ENCODE peak calls at places on chromosome 9, in ten cellular contexts. B, M, U, J, H, A, V, E, F and C are unnamed samples.

GRCh38 chr9:117268847-117269452 is 145.9 kb downstream of the ASTN2 start:
- DNase-seq in V (no peak), U (no peak), M (no peak), B (no peak), A (no peak), H (no peak), F (no peak), E (no peak), J (no peak), C (no peak)

GRCh38 chr9:133203506-133204075 is 5.5 kb downstream of the OBP2B start:
- DNase-seq in F (no peak), V (no peak), U (no peak), M (peak; percentile 28), E (no peak), B (no peak), J (no peak), A (no peak), H (no peak), C (no peak)

GRCh38 chr9:98558575-98558974 is 150.2 kb downstream of the GABBR2 start:
- DNase-seq in H (peak; percentile 25), V (no peak), E (no peak), B (peak; percentile 26), U (no peak), A (no peak), F (no peak), J (no peak), M (no peak), C (peak; percentile 37)

GRCh38 chr9:91156451-91157234 is 205.1 kb downstream of the AUH start:
- DNase-seq in A (no peak), U (no peak), M (no peak), F (no peak), E (peak; percentile 16), J (no peak), H (peak; percentile 48), B (peak; percentile 31), V (no peak), C (no peak)

GRCh38 chr9:19231126-19232035 is 888 bp downstream of the DENND4C start:
- DNase-seq in B (peak; percentile 32), M (peak; percentile 54), A (no peak), E (peak; percentile 34), U (no peak), H (peak; percentile 13), F (no peak), J (peak; percentile 4), V (no peak), C (peak; percentile 22)

GRCh38 chr9:33620738-33621439 is 96.8 kb downstream of the ANKRD18B start:
- DNase-seq in V (no peak), B (peak; percentile 100), F (peak; percentile 45), A (no peak), E (peak; percentile 68), U (no peak), M (peak; percentile 64), H (peak; percentile 76), J (peak; percentile 62), C (peak; percentile 68)

GRCh38 chr9:131620764-131621520 is 75.6 kb downstream of the PRRT1B start:
- DNase-seq in E (no peak), A (no peak), M (no peak), J (no peak), V (no peak), U (no peak), H (no peak), B (no peak), F (no peak), C (no peak)

GRCh38 chr9:4301302-4301701 is 1.4 kb upstream of the GLIS3 start:
- DNase-seq in M (no peak), F (peak; percentile 99), B (peak; percentile 69), U (no peak), V (no peak), J (peak; percentile 49), E (no peak), A (no peak), H (peak; percentile 97), C (peak; percentile 44)

GRCh38 chr9:87267251-87267679 is 230.4 kb upstream of the DAPK1 start:
- DNase-seq in J (no peak), E (peak; percentile 94), U (no peak), A (no peak), H (peak; percentile 85), B (no peak), F (no peak), V (no peak), M (no peak), C (peak; percentile 45)

GRCh38 chr9:126695186-126696090 is 81.7 kb downstream of the LMX1B start:
- DNase-seq in B (no peak), F (no peak), H (no peak), J (no peak), M (no peak), U (no peak), V (no peak), A (no peak), E (no peak), C (no peak)

GRCh38 chr9:20552874-20553624 is 69.2 kb downstream of the MLLT3 start:
- DNase-seq in U (no peak), V (no peak), M (no peak), E (no peak), B (peak; percentile 51), F (no peak), A (no peak), J (peak; percentile 35), H (peak; percentile 39), C (peak; percentile 14)

GRCh38 chr9:115988701-115989100 is 164.9 kb upstream of the PAPPA start:
- DNase-seq in B (no peak), J (no peak), A (no peak), H (peak; percentile 51), M (no peak), F (no peak), V (no peak), U (no peak), E (no peak), C (no peak)

GRCh38 chr9:37997636-37998374 is 71.2 kb downstream of the SHB start:
- DNase-seq in F (no peak), U (no peak), A (no peak), H (no peak), M (peak; percentile 66), E (no peak), V (no peak), J (no peak), B (no peak), C (no peak)

GRCh38 chr9:6852243-6852963 is 94.6 kb downstream of the KDM4C start:
- DNase-seq in U (no peak), V (no peak), A (no peak), H (peak; percentile 37), J (peak; percentile 84), B (peak; percentile 51), M (no peak), F (no peak), E (peak; percentile 84), C (peak; percentile 49)

GRCh38 chr9:32427111-32427873 is 42.8 kb downstream of the ACO1 start:
- DNase-seq in A (no peak), M (no peak), V (no peak), E (no peak), U (no peak), B (no peak), F (no peak), H (no peak), J (peak; percentile 5), C (no peak)

GRCh38 chr9:92510747-92511146 is 25.0 kb downstream of the ECM2 start:
- DNase-seq in B (no peak), M (no peak), F (no peak), H (no peak), J (no peak), E (no peak), U (no peak), A (no peak), V (no peak), C (no peak)

GRCh38 chr9:89869774-89870173 is 265.0 kb downstream of the GADD45G start:
- DNase-seq in V (no peak), U (no peak), E (no peak), M (no peak), J (no peak), F (no peak), B (no peak), A (no peak), H (no peak), C (no peak)

GRCh38 chr9:16879416-16879815 is 8.9 kb upstream of the BNC2 start:
- DNase-seq in F (no peak), H (no peak), J (peak; percentile 35), V (no peak), U (no peak), M (no peak), A (no peak), E (no peak), B (no peak), C (no peak)

GRCh38 chr9:89305868-89306267 is 5.1 kb upstream of the CKS2 start:
- DNase-seq in M (no peak), H (no peak), E (peak; percentile 61), B (no peak), V (no peak), U (no peak), J (no peak), A (no peak), F (no peak), C (no peak)

GRCh38 chr9:74036549-74037231 is 460.4 kb upstream of the RORB start:
- DNase-seq in J (no peak), U (no peak), A (no peak), E (no peak), M (no peak), H (no peak), V (no peak), F (no peak), B (no peak), C (no peak)

GRCh38 chr9:111148994-111149759 is 110.9 kb upstream of the LPAR1 start:
- DNase-seq in J (peak; percentile 19), U (no peak), M (peak; percentile 53), V (peak; percentile 3), A (no peak), F (no peak), E (no peak), B (peak; percentile 27), H (no peak), C (no peak)